ENCODE peak calls at places on chromosomes 2 and 18, in four cellular contexts. X is HEK293T, I is HepG2, P is K562. G is an unnamed sample.

GRCh38 chr18:48673456-48674197 is 134.8 kb downstream of the CTIF start:
- DNase-seq in P (no peak), X (no peak), I (no peak), G (no peak)

GRCh38 chr18:6920099-6920955 is 190.8 kb downstream of the ARHGAP28 start:
- DNase-seq in X (peak), I (peak), P (peak), G (no peak)

GRCh38 chr2:16167471-16168426 is 227.4 kb downstream of the MYCN start:
- DNase-seq in X (no peak), P (peak), I (no peak), G (no peak)

GRCh38 chr2:37614061-37614802 is 57.2 kb downstream of the CDC42EP3 start:
- DNase-seq in X (no peak), I (no peak), P (no peak), G (no peak)

GRCh38 chr18:12872408-12872807 is 11.6 kb downstream of the PTPN2 start:
- DNase-seq in I (no peak), X (no peak), P (no peak), G (no peak)

GRCh38 chr2:69067866-69068265 is 54.9 kb downstream of the ANTXR1 start:
- DNase-seq in X (no peak), P (no peak), I (no peak), G (no peak)

GRCh38 chr2:24147364-24147763 is 24.1 kb downstream of the FAM228B start:
- DNase-seq in X (no peak), I (no peak), P (no peak), G (no peak)

GRCh38 chr2:238939074-238939473 is 91.2 kb downstream of the TWIST2 start:
- DNase-seq in X (no peak), P (no peak), I (no peak), G (no peak)

GRCh38 chr2:4745596-4745995 is 946.6 kb upstream of the SOX11 start:
- DNase-seq in P (no peak), X (no peak), I (no peak), G (no peak)

GRCh38 chr2:101440127-101440738 is 34.7 kb downstream of the RFX8 start:
- DNase-seq in X (no peak), I (peak), P (peak), G (no peak)

GRCh38 chr18:25732862-25733261 is 357.6 kb downstream of the SS18 start:
- DNase-seq in P (no peak), X (no peak), I (no peak), G (no peak)

GRCh38 chr18:36649205-36649604 is 179.6 kb downstream of the TPGS2 start:
- DNase-seq in I (no peak), X (no peak), P (no peak), G (no peak)

GRCh38 chr2:236768393-236769140 is 198.9 kb downstream of the ACKR3 start:
- DNase-seq in I (no peak), P (no peak), X (no peak), G (no peak)

GRCh38 chr2:161228511-161229240 is 68.4 kb downstream of the TANK start:
- DNase-seq in I (no peak), X (no peak), P (no peak), G (no peak)
- TF ChIP-seq FOXM1 in I (no peak), X (no peak), P (no peak), G (no peak)

DNA sequence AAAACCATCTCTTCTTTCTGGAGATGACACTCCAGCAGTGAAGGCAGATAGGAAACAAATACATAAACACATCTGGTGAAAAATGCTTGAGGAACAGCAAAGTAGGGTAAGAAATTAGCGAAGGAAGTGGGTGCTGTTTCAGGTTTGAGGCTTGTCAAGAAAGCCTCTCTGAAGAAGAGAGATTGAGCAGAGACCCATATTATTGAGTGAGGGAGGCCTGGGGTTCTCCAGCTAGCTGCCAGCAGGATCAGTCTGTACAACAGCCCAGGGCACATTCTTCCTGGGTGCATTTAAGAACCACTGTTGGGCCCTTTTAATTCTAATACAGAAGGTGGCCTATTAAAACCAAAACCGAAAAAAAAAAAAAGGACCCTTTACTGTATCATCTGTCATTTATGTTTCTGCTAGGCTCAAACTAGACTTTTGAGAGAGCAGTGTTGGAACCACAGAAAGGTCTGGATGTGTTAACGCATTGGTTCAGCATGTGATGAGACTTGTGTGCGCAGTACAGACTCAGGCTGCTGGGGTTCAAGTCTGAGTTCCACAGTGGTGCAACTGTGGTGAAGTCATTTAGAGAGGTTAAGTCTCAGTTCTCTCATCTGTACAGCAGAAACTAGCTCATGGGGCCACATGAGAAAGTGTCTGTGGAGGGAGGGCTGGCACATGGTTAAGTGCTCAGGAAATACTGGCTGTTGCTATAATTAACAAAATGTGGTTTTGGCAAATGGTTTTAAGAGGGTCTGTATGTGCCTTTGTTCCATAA is 28.9 kb downstream of the MGAT5 start:
- DNase-seq in P (no peak), X (no peak), I (no peak), G (peak)
- TF ChIP-seq BHLHE40 in P (no peak), X (no peak), I (no peak), G (peak)

DNA sequence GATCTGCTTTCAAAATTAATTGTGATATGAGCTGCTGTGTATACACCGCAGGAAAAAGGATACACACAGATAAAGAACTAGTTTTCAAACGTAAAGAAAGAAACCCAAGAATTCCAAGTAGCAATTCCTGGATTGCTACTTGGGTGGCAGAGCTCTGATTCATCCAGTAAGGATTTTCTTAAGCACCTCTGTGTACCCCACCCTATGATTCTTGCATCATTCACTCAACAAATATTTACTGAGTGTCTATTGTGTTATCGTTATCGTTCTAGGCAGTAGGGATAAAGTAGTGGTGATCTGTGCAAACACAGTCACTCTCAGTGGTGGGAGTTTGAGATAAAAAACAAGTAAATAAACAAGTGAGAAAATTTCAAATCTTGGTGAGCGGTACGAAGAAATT is 4.9 kb upstream of the TMEM200C start:
- DNase-seq in X (no peak), I (peak), P (no peak), G (no peak)
- TF ChIP-seq FOXM1 in X (no peak), I (no peak), P (no peak), G (no peak)

DNA sequence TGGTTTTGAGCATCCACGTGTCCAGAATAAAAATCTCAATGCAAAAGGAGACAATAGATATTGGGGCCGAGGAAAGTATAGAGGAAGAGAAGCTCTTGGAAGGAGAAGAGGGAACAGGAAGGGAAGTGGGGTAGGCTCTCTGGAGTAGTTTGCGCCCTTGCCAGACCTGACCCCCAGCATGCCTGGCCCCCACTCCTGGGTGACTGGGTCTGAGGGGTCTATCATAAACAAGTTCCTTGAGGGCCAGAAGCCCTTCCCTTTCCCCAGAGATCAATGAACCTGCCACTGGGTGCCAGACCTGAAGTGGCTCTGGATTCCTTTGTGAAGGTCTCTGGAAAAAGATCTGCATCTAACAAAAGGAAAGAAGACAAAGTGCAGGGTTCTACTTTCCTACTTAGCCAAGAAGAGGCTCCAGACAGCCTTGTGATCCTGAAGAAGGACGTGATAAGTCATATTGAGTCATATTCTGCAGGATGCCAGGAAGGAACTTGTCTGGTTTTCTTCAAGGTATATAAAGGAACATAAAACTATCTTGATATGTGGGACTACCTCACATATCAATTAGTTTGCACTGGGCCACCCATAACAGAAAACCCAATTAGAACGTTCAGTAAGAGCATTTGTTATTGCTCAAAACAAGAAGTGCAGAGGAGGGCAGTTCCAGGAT is 18.7 kb upstream of the ATOH8 start:
- DNase-seq in X (no peak), P (no peak), I (no peak), G (no peak)
- TF ChIP-seq BHLHE40 in X (no peak), P (no peak), I (no peak), G (no peak)